ENCODE peak calls at places on chromosome 22, in seven cellular contexts. L, J, C, X, Y, D and R are unnamed samples.

GRCh38 chr22:31177420-31178162 is 17.6 kb downstream of the RNF185 start:
- DNase-seq in C (no peak), J (peak; percentile 99), X (peak; percentile 51), D (no peak), Y (peak; percentile 45), L (no peak), R (peak; percentile 98)

GRCh38 chr22:32389685-32390084 is 22.4 kb downstream of the RTCB start:
- DNase-seq in Y (peak; percentile 42), X (no peak), C (peak; percentile 29), J (no peak), D (no peak), L (no peak), R (no peak)

GRCh38 chr22:30238661-30239420 is 7.7 kb downstream of the LIF start:
- DNase-seq in X (no peak), J (no peak), L (no peak), C (peak; percentile 65), Y (peak; percentile 84), D (no peak), R (no peak)

GRCh38 chr22:31906086-31906485 is 38.2 kb upstream of the YWHAH start:
- DNase-seq in X (no peak), Y (no peak), J (no peak), C (no peak), L (no peak), D (no peak), R (no peak)

GRCh38 chr22:39208013-39208680 is 36.6 kb downstream of the PDGFB start:
- DNase-seq in C (no peak), J (no peak), Y (no peak), L (no peak), X (no peak), D (no peak), R (no peak)

GRCh38 chr22:27331526-27332281 is 469.9 kb downstream of the MN1 start:
- DNase-seq in X (peak; percentile 13), J (peak; percentile 21), D (peak; percentile 87), Y (peak; percentile 69), L (peak; percentile 80), C (no peak), R (no peak)

GRCh38 chr22:47836957-47837356 is 1074.5 kb downstream of the TBC1D22A start:
- DNase-seq in C (no peak), J (peak; percentile 35), Y (peak; percentile 36), L (no peak), D (no peak), X (no peak), R (peak; percentile 62)

GRCh38 chr22:20192972-20193760 is 42.3 kb upstream of the CCDC188 start:
- DNase-seq in C (peak; percentile 68), D (no peak), J (no peak), Y (no peak), X (no peak), L (no peak), R (no peak)

GRCh38 chr22:20080445-20080775 is 369 bp downstream of the DGCR8 start:
- DNase-seq in Y (peak; percentile 86), J (peak; percentile 5), C (peak; percentile 96), D (peak; percentile 63), L (peak; percentile 54), X (peak; percentile 11), R (no peak)

GRCh38 chr22:30573594-30574094 is 821 bp downstream of the GAL3ST1 start:
- DNase-seq in D (no peak), L (peak; percentile 46), C (no peak), J (no peak), Y (peak; percentile 30), X (no peak), R (no peak)

GRCh38 chr22:28139993-28140392 is 220.9 kb upstream of the PITPNB start:
- DNase-seq in J (peak; percentile 93), C (no peak), Y (no peak), X (no peak), L (no peak), D (no peak), R (peak; percentile 85)

GRCh38 chr22:31088233-31088986 is 7.3 kb downstream of the SMTN start:
- DNase-seq in L (no peak), J (no peak), X (no peak), D (no peak), C (no peak), Y (peak; percentile 5), R (no peak)

GRCh38 chr22:19513823-19514222 is 10.4 kb downstream of the CLDN5 start:
- DNase-seq in D (no peak), Y (no peak), X (no peak), J (no peak), C (no peak), L (no peak), R (no peak)

GRCh38 chr22:30234786-30235470 is 11.6 kb downstream of the LIF start:
- DNase-seq in C (no peak), X (no peak), D (no peak), Y (peak; percentile 78), J (no peak), L (peak; percentile 69), R (no peak)

GRCh38 chr22:44451016-44451415 is 47.0 kb downstream of the RTL6 start:
- DNase-seq in C (no peak), Y (no peak), J (no peak), D (no peak), L (no peak), X (no peak), R (no peak)

GRCh38 chr22:29145321-29146072 is 60.2 kb upstream of the EMID1 start:
- DNase-seq in J (no peak), D (no peak), C (no peak), L (no peak), X (no peak), Y (no peak), R (no peak)

GRCh38 chr22:30183861-30184278 is 62.7 kb downstream of the LIF start:
- DNase-seq in L (no peak), C (peak; percentile 63), X (no peak), D (no peak), Y (no peak), J (no peak), R (no peak)

GRCh38 chr22:42160830-42161696 is 30.5 kb upstream of the CYP2D6 start:
- DNase-seq in C (no peak), Y (no peak), D (no peak), L (no peak), X (no peak), J (peak; percentile 24), R (no peak)

GRCh38 chr22:39592104-39593060 is 21.8 kb downstream of the CACNA1I start:
- DNase-seq in D (no peak), C (no peak), Y (peak; percentile 72), X (peak; percentile 5), J (peak; percentile 54), L (peak; percentile 50), R (peak; percentile 15)

GRCh38 chr22:40436460-40437431 is 66.4 kb downstream of the SGSM3 start:
- DNase-seq in D (no peak), J (peak; percentile 70), L (peak; percentile 36), C (peak; percentile 84), X (no peak), Y (peak; percentile 74), R (peak; percentile 13)

GRCh38 chr22:25475554-25476022 is 88.9 kb upstream of the GRK3 start:
- DNase-seq in J (no peak), C (no peak), Y (peak; percentile 58), D (no peak), X (no peak), L (no peak), R (no peak)

GRCh38 chr22:28883917-28884753 is 763 bp downstream of the ZNRF3 start:
- DNase-seq in J (no peak), X (no peak), Y (peak; percentile 67), D (no peak), C (peak; percentile 30), L (peak; percentile 53), R (peak; percentile 30)

GRCh38 chr22:44357296-44357961 is 44.7 kb upstream of the SHISAL1 start:
- DNase-seq in C (no peak), J (no peak), Y (no peak), X (no peak), L (no peak), D (no peak), R (no peak)

DNA sequence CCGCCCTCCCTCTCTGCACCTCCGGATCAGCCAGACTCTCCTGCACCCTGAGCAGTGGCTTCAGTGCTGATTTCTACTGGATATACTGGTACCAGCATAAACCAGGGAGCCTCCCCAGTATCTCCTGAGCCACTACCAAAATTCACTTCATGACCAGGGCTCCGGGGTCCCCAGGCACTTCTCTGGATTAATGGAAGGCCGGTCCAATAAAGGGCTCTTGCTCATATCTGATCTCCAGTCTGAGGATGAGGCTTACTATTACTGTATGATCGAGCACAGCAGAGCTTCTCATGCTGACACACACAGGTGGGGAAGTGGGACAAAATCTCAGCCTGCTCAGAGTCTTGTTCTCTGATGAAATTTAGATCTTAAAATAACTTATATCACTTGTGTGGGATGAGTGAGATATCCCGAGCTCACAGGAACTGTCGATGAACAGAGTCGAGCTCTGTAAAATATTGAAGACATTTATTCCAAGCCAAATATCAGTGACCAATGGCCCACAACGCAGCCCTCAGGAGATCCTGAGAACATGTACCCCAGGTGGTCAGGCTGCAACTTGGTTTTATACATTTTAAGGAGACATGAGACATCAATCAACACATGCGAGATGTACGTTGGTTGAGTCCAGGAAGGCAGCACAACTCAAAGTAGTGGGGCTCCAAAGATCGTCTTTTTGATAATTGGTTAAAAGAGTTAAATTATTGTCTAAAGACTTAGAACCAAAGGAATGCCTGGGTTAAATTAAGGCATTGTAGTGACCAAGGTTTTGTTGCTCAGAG is 93.0 kb upstream of the TOP3B start:
- DNase-seq in D (peak; percentile 38), L (no peak), Y (no peak), C (no peak), J (no peak), X (no peak), R (no peak)
- H3K27me3 ChIP-seq in D (no peaks in the 10 kb centered on the region), L (no peaks in the 10 kb centered on the region), Y (no peaks in the 10 kb centered on the region), C (peaks cover 56% of the 10 kb centered on the region), J (peaks cover 8% of the 10 kb centered on the region), X (no peaks in the 10 kb centered on the region), R (peaks cover 20% of the 10 kb centered on the region)

DNA sequence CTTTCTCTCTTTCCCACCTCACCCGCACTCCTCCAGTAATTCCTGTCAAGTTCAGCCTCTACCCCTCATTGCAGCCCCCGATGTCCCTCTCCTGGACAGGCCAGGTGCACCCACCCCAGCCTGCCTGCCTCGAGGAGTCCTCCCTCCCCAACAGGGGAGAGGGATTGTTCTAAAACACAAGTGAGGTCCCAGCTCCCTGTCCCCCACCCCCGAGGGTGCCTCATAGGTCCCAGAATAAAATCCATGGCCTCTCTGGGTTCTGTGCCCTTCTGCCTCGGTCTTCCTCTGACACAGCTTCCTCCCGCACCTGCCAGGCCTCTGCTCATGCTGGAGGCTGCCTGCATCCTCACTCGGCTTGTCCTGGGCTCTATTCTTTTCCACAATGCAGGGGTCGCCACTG is 720.1 kb downstream of the BRD1 start:
- DNase-seq in X (no peak), Y (no peak), D (no peak), J (no peak), C (no peak), L (no peak), R (no peak)
- H3K27me3 ChIP-seq in X (no peaks in the 10 kb centered on the region), Y (no peaks in the 10 kb centered on the region), D (no peaks in the 10 kb centered on the region), J (no peaks in the 10 kb centered on the region), C (peaks cover 13% of the 10 kb centered on the region), L (no peaks in the 10 kb centered on the region), R (no peaks in the 10 kb centered on the region)

DNA sequence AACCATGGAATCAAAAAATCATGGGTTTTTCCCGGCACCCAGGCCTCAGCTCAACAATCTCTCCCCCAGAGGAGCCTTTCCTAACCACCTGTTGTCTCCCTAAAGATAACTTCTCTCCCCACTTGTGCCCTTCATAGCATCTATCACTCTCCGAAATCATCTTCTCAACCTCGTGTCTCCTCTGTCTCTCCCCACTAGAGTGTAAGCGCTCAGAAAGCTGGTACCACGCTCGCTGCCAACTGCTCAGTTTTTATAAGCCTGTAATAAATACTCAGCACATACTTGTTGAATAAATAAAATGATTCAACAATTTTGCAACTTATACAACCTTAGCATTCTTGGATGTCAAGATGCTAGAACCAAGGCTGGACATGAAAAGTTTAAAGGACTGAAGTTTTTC is 185.2 kb downstream of the BCR start:
- DNase-seq in D (no peak), J (no peak), Y (no peak), X (no peak), L (no peak), C (no peak), R (no peak)
- H3K27me3 ChIP-seq in D (no peaks in the 10 kb centered on the region), J (peaks cover 15% of the 10 kb centered on the region), Y (peaks cover 4% of the 10 kb centered on the region), X (no peaks in the 10 kb centered on the region), L (no peaks in the 10 kb centered on the region), C (no peaks in the 10 kb centered on the region), R (peaks cover 31% of the 10 kb centered on the region)

GRCh38 chr22:17370036-17370765 is 941 bp downstream of the CECR2 start:
- DNase-seq in J (no peak), C (no peak), D (no peak), Y (peak; percentile 60), X (no peak), L (no peak), R (no peak)
- H3K27me3 ChIP-seq in J (peaks cover 13% of the 10 kb centered on the region), C (peaks cover 37% of the 10 kb centered on the region), D (no peaks in the 10 kb centered on the region), Y (peaks cover 3% of the 10 kb centered on the region), X (peaks cover 25% of the 10 kb centered on the region), L (no peaks in the 10 kb centered on the region), R (peaks cover 84% of the 10 kb centered on the region)